ENCODE peak calls at places on chromosome 2, in ten cellular contexts. One of them, this sample, is unnamed.

GRCh38 chr2:241848761-241849615 is 9.7 kb downstream of the PDCD1 start:
- DNase-seq in ovary: peak; percentile 9
- DNase-seq in H1: no peak
- DNase-seq in heart right ventricle: no peak
- DNase-seq in Peyer's patch: peak; percentile 1
- DNase-seq in HepG2: no peak
- DNase-seq in transverse colon: no peak
- DNase-seq in choroid plexus epithelial cell: no peak
- DNase-seq in fibroblast of mammary gland: no peak
- DNase-seq in breast epithelium: no peak
- DNase-seq in this sample: no peak

GRCh38 chr2:96579422-96579821 is 42.9 kb downstream of the ARID5A start:
- DNase-seq in heart right ventricle: no peak
- DNase-seq in breast epithelium: no peak
- DNase-seq in choroid plexus epithelial cell: no peak
- DNase-seq in HepG2: no peak
- DNase-seq in Peyer's patch: no peak
- DNase-seq in H1: no peak
- DNase-seq in ovary: no peak
- DNase-seq in transverse colon: no peak
- DNase-seq in fibroblast of mammary gland: no peak
- DNase-seq in this sample: no peak

GRCh38 chr2:22110244-22110651 is 986.5 kb downstream of the TDRD15 start:
- DNase-seq in choroid plexus epithelial cell: no peak
- DNase-seq in transverse colon: no peak
- DNase-seq in ovary: no peak
- DNase-seq in H1: no peak
- DNase-seq in Peyer's patch: no peak
- DNase-seq in breast epithelium: no peak
- DNase-seq in HepG2: no peak
- DNase-seq in fibroblast of mammary gland: no peak
- DNase-seq in heart right ventricle: no peak
- DNase-seq in this sample: peak; percentile 59

GRCh38 chr2:239806276-239806675 is 218.9 kb downstream of the NDUFA10 start:
- DNase-seq in H1: no peak
- DNase-seq in HepG2: no peak
- DNase-seq in heart right ventricle: no peak
- DNase-seq in transverse colon: no peak
- DNase-seq in ovary: no peak
- DNase-seq in choroid plexus epithelial cell: no peak
- DNase-seq in breast epithelium: no peak
- DNase-seq in fibroblast of mammary gland: no peak
- DNase-seq in Peyer's patch: no peak
- DNase-seq in this sample: no peak

GRCh38 chr2:202831241-202831997 is 40.1 kb downstream of the ICA1L start:
- DNase-seq in breast epithelium: no peak
- DNase-seq in transverse colon: peak; percentile 29
- DNase-seq in H1: peak; percentile 53
- DNase-seq in choroid plexus epithelial cell: peak; percentile 78
- DNase-seq in fibroblast of mammary gland: peak; percentile 65
- DNase-seq in Peyer's patch: no peak
- DNase-seq in HepG2: peak; percentile 79
- DNase-seq in heart right ventricle: no peak
- DNase-seq in ovary: no peak
- DNase-seq in this sample: peak; percentile 37

GRCh38 chr2:100921685-100922161 is 80.4 kb upstream of the RPL31 start:
- DNase-seq in transverse colon: no peak
- DNase-seq in choroid plexus epithelial cell: peak; percentile 40
- DNase-seq in heart right ventricle: no peak
- DNase-seq in fibroblast of mammary gland: peak; percentile 52
- DNase-seq in ovary: no peak
- DNase-seq in H1: no peak
- DNase-seq in HepG2: no peak
- DNase-seq in breast epithelium: no peak
- DNase-seq in Peyer's patch: no peak
- DNase-seq in this sample: no peak

GRCh38 chr2:38499921-38500634 is 102.7 kb downstream of the HNRNPLL start:
- DNase-seq in heart right ventricle: no peak
- DNase-seq in HepG2: no peak
- DNase-seq in fibroblast of mammary gland: no peak
- DNase-seq in breast epithelium: peak; percentile 55
- DNase-seq in ovary: peak; percentile 56
- DNase-seq in H1: no peak
- DNase-seq in transverse colon: no peak
- DNase-seq in Peyer's patch: no peak
- DNase-seq in choroid plexus epithelial cell: peak; percentile 15
- DNase-seq in this sample: peak; percentile 8

GRCh38 chr2:233258211-233258610 is 6.7 kb downstream of the ATG16L1 start:
- DNase-seq in ovary: no peak
- DNase-seq in fibroblast of mammary gland: no peak
- DNase-seq in H1: no peak
- DNase-seq in HepG2: no peak
- DNase-seq in heart right ventricle: no peak
- DNase-seq in choroid plexus epithelial cell: no peak
- DNase-seq in transverse colon: no peak
- DNase-seq in breast epithelium: no peak
- DNase-seq in Peyer's patch: no peak
- DNase-seq in this sample: no peak

GRCh38 chr2:85680707-85681353 is 12.8 kb upstream of the SFTPB start:
- DNase-seq in H1: no peak
- DNase-seq in transverse colon: no peak
- DNase-seq in Peyer's patch: no peak
- DNase-seq in fibroblast of mammary gland: peak; percentile 24
- DNase-seq in HepG2: no peak
- DNase-seq in heart right ventricle: no peak
- DNase-seq in breast epithelium: no peak
- DNase-seq in ovary: no peak
- DNase-seq in choroid plexus epithelial cell: no peak
- DNase-seq in this sample: no peak

GRCh38 chr2:236744316-236745105 is 174.9 kb downstream of the ACKR3 start:
- DNase-seq in Peyer's patch: no peak
- DNase-seq in transverse colon: no peak
- DNase-seq in fibroblast of mammary gland: peak; percentile 99
- DNase-seq in H1: no peak
- DNase-seq in ovary: no peak
- DNase-seq in breast epithelium: no peak
- DNase-seq in choroid plexus epithelial cell: peak; percentile 99
- DNase-seq in heart right ventricle: no peak
- DNase-seq in HepG2: no peak
- DNase-seq in this sample: peak; percentile 45

GRCh38 chr2:127504552-127505460 is 21.5 kb downstream of the IWS1 start:
- DNase-seq in heart right ventricle: no peak
- DNase-seq in fibroblast of mammary gland: peak; percentile 56
- DNase-seq in choroid plexus epithelial cell: no peak
- DNase-seq in HepG2: no peak
- DNase-seq in Peyer's patch: no peak
- DNase-seq in H1: no peak
- DNase-seq in ovary: no peak
- DNase-seq in breast epithelium: no peak
- DNase-seq in transverse colon: no peak
- DNase-seq in this sample: no peak

GRCh38 chr2:192051533-192051932 is 143.2 kb downstream of the TMEFF2 start:
- DNase-seq in breast epithelium: no peak
- DNase-seq in ovary: no peak
- DNase-seq in choroid plexus epithelial cell: no peak
- DNase-seq in transverse colon: no peak
- DNase-seq in fibroblast of mammary gland: no peak
- DNase-seq in H1: no peak
- DNase-seq in heart right ventricle: no peak
- DNase-seq in HepG2: no peak
- DNase-seq in Peyer's patch: no peak
- DNase-seq in this sample: no peak

GRCh38 chr2:725464-725863 is 48.3 kb upstream of the TMEM18 start:
- DNase-seq in ovary: no peak
- DNase-seq in transverse colon: no peak
- DNase-seq in H1: no peak
- DNase-seq in breast epithelium: no peak
- DNase-seq in fibroblast of mammary gland: no peak
- DNase-seq in heart right ventricle: no peak
- DNase-seq in HepG2: no peak
- DNase-seq in choroid plexus epithelial cell: no peak
- DNase-seq in Peyer's patch: no peak
- DNase-seq in this sample: no peak
- TF ChIP-seq CTCF in ovary: no peak
- TF ChIP-seq CTCF in transverse colon: no peak
- TF ChIP-seq CTCF in H1: no peak
- TF ChIP-seq CTCF in breast epithelium: no peak
- TF ChIP-seq CTCF in fibroblast of mammary gland: no peak
- TF ChIP-seq CTCF in heart right ventricle: no peak
- TF ChIP-seq CTCF in HepG2: no peak
- TF ChIP-seq CTCF in choroid plexus epithelial cell: no peak
- TF ChIP-seq CTCF in Peyer's patch: no peak
- TF ChIP-seq CTCF in this sample: no peak

GRCh38 chr2:112540906-112541305 is 1.4 kb upstream of the POLR1B start:
- DNase-seq in fibroblast of mammary gland: no peak
- DNase-seq in H1: no peak
- DNase-seq in HepG2: no peak
- DNase-seq in transverse colon: no peak
- DNase-seq in breast epithelium: no peak
- DNase-seq in Peyer's patch: no peak
- DNase-seq in ovary: no peak
- DNase-seq in choroid plexus epithelial cell: no peak
- DNase-seq in heart right ventricle: no peak
- DNase-seq in this sample: no peak
- H3K4me3 ChIP-seq in fibroblast of mammary gland: no peak overlapping the region
- H3K4me3 ChIP-seq in H1: peak overlapping the region; percentile 96
- H3K4me3 ChIP-seq in HepG2: no peak overlapping the region
- H3K4me3 ChIP-seq in transverse colon: no peak overlapping the region
- H3K4me3 ChIP-seq in breast epithelium: no peak overlapping the region
- H3K4me3 ChIP-seq in Peyer's patch: no peak overlapping the region
- H3K4me3 ChIP-seq in ovary: no peak overlapping the region
- H3K4me3 ChIP-seq in choroid plexus epithelial cell: no peak overlapping the region
- H3K4me3 ChIP-seq in heart right ventricle: no peak overlapping the region
- H3K4me3 ChIP-seq in this sample: no peak overlapping the region

DNA sequence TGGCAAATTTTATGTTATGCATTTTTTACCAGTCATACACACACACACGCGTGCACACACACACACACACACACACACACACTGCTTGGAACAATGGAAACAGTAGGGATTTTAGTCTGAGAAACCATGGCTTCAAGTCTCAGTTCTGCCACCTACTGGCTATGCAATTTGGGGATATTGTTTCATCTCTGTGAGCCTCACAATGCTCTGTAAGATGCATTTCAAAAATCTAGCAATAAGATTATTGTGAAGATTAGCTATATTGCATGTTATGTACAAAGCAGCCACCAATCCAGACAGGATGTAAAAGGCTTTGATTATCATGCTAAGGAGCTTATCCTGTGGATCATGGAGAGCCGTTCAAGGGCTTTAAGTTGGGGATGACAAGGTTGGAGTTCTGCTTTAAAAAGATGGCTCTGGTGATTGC is 401.4 kb downstream of the NBAS start:
- DNase-seq in Peyer's patch: no peak
- DNase-seq in choroid plexus epithelial cell: peak; percentile 79
- DNase-seq in transverse colon: no peak
- DNase-seq in breast epithelium: no peak
- DNase-seq in HepG2: peak; percentile 49
- DNase-seq in H1: no peak
- DNase-seq in ovary: no peak
- DNase-seq in fibroblast of mammary gland: peak; percentile 68
- DNase-seq in heart right ventricle: peak; percentile 16
- DNase-seq in this sample: peak; percentile 60
- TF ChIP-seq CTCF in Peyer's patch: peak; percentile 48
- TF ChIP-seq CTCF in choroid plexus epithelial cell: peak; percentile 80
- TF ChIP-seq CTCF in transverse colon: peak; percentile 35
- TF ChIP-seq CTCF in breast epithelium: peak; percentile 29
- TF ChIP-seq CTCF in HepG2: peak; percentile 64
- TF ChIP-seq CTCF in H1: no peak
- TF ChIP-seq CTCF in ovary: no peak
- TF ChIP-seq CTCF in fibroblast of mammary gland: peak; percentile 74
- TF ChIP-seq CTCF in heart right ventricle: peak; percentile 47
- TF ChIP-seq CTCF in this sample: peak; percentile 77

GRCh38 chr2:134120160-134120717 is 133.6 kb upstream of the MGAT5 start:
- DNase-seq in ovary: peak; percentile 35
- DNase-seq in heart right ventricle: no peak
- DNase-seq in Peyer's patch: no peak
- DNase-seq in breast epithelium: no peak
- DNase-seq in transverse colon: no peak
- DNase-seq in H1: peak; percentile 62
- DNase-seq in HepG2: no peak
- DNase-seq in fibroblast of mammary gland: no peak
- DNase-seq in choroid plexus epithelial cell: no peak
- DNase-seq in this sample: no peak

GRCh38 chr2:134119672-134120159 is 134.2 kb upstream of the MGAT5 start:
- DNase-seq in breast epithelium: peak; percentile 83
- DNase-seq in H1: peak; percentile 90
- DNase-seq in fibroblast of mammary gland: peak; percentile 90
- DNase-seq in heart right ventricle: peak; percentile 92
- DNase-seq in choroid plexus epithelial cell: peak; percentile 95
- DNase-seq in ovary: peak; percentile 85
- DNase-seq in transverse colon: peak; percentile 92
- DNase-seq in Peyer's patch: peak; percentile 92
- DNase-seq in HepG2: peak; percentile 88
- DNase-seq in this sample: peak; percentile 69

GRCh38 chr2:134119117-134119671 is 134.7 kb upstream of the MGAT5 start:
- DNase-seq in heart right ventricle: no peak
- DNase-seq in HepG2: no peak
- DNase-seq in choroid plexus epithelial cell: no peak
- DNase-seq in breast epithelium: no peak
- DNase-seq in ovary: no peak
- DNase-seq in transverse colon: no peak
- DNase-seq in H1: no peak
- DNase-seq in fibroblast of mammary gland: no peak
- DNase-seq in Peyer's patch: no peak
- DNase-seq in this sample: no peak

GRCh38 chr2:134117651-134118050 is 136.2 kb upstream of the MGAT5 start:
- DNase-seq in fibroblast of mammary gland: no peak
- DNase-seq in Peyer's patch: no peak
- DNase-seq in HepG2: peak; percentile 82
- DNase-seq in heart right ventricle: no peak
- DNase-seq in ovary: no peak
- DNase-seq in breast epithelium: no peak
- DNase-seq in H1: no peak
- DNase-seq in choroid plexus epithelial cell: no peak
- DNase-seq in transverse colon: no peak
- DNase-seq in this sample: no peak

DNA sequence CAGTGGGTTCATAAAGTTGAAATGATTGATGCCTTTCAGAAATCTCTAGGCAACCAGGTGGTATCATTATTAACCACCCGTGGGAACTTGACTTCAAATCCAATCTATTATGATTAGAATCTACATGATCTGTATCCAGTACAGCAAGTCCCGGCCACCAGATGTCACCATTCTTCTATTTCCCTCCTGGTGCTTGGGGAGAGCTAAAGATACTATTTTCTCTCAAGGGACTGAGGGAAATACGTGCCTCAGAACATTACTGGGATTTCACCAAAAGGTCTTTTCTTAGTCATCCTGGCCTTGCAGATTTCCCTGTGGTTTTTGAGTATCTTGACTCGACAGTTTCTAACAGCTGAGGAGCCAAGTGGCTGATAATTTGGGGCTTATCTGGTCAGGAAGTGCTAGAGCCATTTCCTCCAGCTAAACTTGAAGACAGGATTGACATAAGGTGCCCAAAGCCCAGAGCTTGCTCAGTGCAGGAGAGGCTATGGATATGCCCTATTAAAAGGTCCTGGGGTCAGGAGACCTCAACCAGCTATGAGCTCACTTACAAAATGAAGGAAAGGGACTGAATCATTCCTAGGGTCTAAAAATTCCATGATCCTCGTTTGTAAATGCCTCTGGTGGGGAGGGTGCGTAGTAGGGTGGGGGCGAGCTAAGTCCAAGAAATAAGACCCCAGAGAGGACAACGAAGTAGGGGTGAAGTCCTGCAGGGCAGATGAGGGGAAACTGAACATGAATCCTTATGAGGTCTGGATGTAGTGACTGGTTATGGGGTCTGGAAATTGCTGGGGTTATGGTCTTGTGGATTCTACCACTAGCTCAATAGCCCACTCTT is 135.4 kb upstream of the MGAT5 start:
- DNase-seq in choroid plexus epithelial cell: peak; percentile 98
- DNase-seq in breast epithelium: peak; percentile 84
- DNase-seq in H1: peak; percentile 64
- DNase-seq in fibroblast of mammary gland: peak; percentile 98
- DNase-seq in HepG2: peak; percentile 92
- DNase-seq in Peyer's patch: peak; percentile 94
- DNase-seq in transverse colon: peak; percentile 91
- DNase-seq in heart right ventricle: peak; percentile 91
- DNase-seq in ovary: peak; percentile 80
- DNase-seq in this sample: peak; percentile 75
- H3K4me3 ChIP-seq in choroid plexus epithelial cell: no peak overlapping the region
- H3K4me3 ChIP-seq in breast epithelium: no peak overlapping the region
- H3K4me3 ChIP-seq in H1: no peak overlapping the region
- H3K4me3 ChIP-seq in fibroblast of mammary gland: no peak overlapping the region
- H3K4me3 ChIP-seq in HepG2: peak overlapping the region; percentile 90
- H3K4me3 ChIP-seq in Peyer's patch: no peak overlapping the region
- H3K4me3 ChIP-seq in transverse colon: no peak overlapping the region
- H3K4me3 ChIP-seq in heart right ventricle: no peak overlapping the region
- H3K4me3 ChIP-seq in ovary: no peak overlapping the region
- H3K4me3 ChIP-seq in this sample: no peak overlapping the region